ENCODE peak calls at places on chromosomes 7 and 10, in seven cellular contexts. Y, W, E, G, T, K and L are unnamed samples.

GRCh38 chr10:94777886-94778458 is 15.5 kb downstream of the CYP2C19 start:
- DNase-seq in G (no peak), K (no peak), W (no peak), Y (no peak), T (no peak), E (no peak), L (no peak)

GRCh38 chr7:9250876-9251275 is 817.5 kb downstream of the NXPH1 start:
- DNase-seq in W (no peak), K (no peak), Y (no peak), G (no peak), E (no peak), T (no peak), L (no peak)

GRCh38 chr7:979886-980571 is 3.0 kb upstream of the CYP2W1 start:
- DNase-seq in E (no peak), G (no peak), W (no peak), K (no peak), T (no peak), Y (peak), L (no peak)

GRCh38 chr7:142516038-142516501 is 233.2 kb upstream of the PRSS1 start:
- DNase-seq in E (peak), T (peak), Y (no peak), W (no peak), K (no peak), G (peak), L (no peak)

GRCh38 chr7:77697535-77697831 is 1.2 kb downstream of the RSBN1L start:
- DNase-seq in W (no peak), E (no peak), K (peak), Y (no peak), T (no peak), G (no peak), L (no peak)

GRCh38 chr7:99514050-99514449 is 9.6 kb downstream of the ZKSCAN5 start:
- DNase-seq in W (no peak), T (no peak), K (no peak), Y (no peak), G (no peak), E (peak), L (no peak)

GRCh38 chr7:30988346-30989005 is 24.7 kb downstream of the GHRHR start:
- DNase-seq in W (peak), T (no peak), K (no peak), G (no peak), E (no peak), Y (no peak), L (peak)

GRCh38 chr7:1463685-1464223 is 4.5 kb upstream of the MICALL2 start:
- DNase-seq in K (no peak), W (no peak), T (no peak), E (no peak), Y (no peak), G (no peak), L (no peak)

GRCh38 chr10:103847909-103848468 is 7.4 kb downstream of the SH3PXD2A start:
- DNase-seq in Y (no peak), E (no peak), T (no peak), G (peak), K (no peak), W (no peak), L (no peak)

GRCh38 chr7:91565499-91566331 is 301.5 kb downstream of the FZD1 start:
- DNase-seq in G (no peak), E (peak), K (no peak), T (no peak), Y (no peak), W (no peak), L (no peak)

GRCh38 chr10:69801094-69801433 is 642 bp upstream of the COL13A1 start:
- DNase-seq in W (peak), E (peak), Y (no peak), K (no peak), G (peak), T (peak), L (peak)

GRCh38 chr7:55130079-55130476 is 111.3 kb downstream of the EGFR start:
- DNase-seq in K (no peak), Y (no peak), G (no peak), T (no peak), E (no peak), W (no peak), L (no peak)

GRCh38 chr10:17001297-17001744 is 128.3 kb downstream of the CUBN start:
- DNase-seq in W (no peak), G (no peak), Y (no peak), E (peak), K (no peak), T (no peak), L (no peak)

GRCh38 chr10:30583778-30584415 is 45.7 kb downstream of the LYZL2 start:
- DNase-seq in T (no peak), E (peak), W (peak), G (peak), K (no peak), Y (peak), L (no peak)

GRCh38 chr7:47792521-47793121 is 155.6 kb downstream of the PKD1L1 start:
- DNase-seq in T (no peak), E (peak), Y (no peak), G (peak), W (no peak), K (no peak), L (no peak)

GRCh38 chr10:62658516-62658915 is 146.0 kb upstream of the ADO start:
- DNase-seq in T (no peak), G (no peak), E (no peak), K (no peak), W (peak), Y (no peak), L (no peak)

GRCh38 chr10:114021135-114021534 is 22.5 kb upstream of the ADRB1 start:
- DNase-seq in E (no peak), W (no peak), G (no peak), T (no peak), Y (no peak), K (no peak), L (no peak)

GRCh38 chr10:99598011-99598410 is 22.2 kb downstream of the SLC25A28 start:
- DNase-seq in G (no peak), W (no peak), Y (no peak), E (no peak), K (no peak), T (no peak), L (no peak)

GRCh38 chr7:40346554-40346953 is 211.7 kb downstream of the SUGCT start:
- DNase-seq in E (no peak), T (no peak), Y (no peak), G (no peak), K (no peak), W (no peak), L (no peak)

GRCh38 chr7:28410628-28411578 is 1.4 kb upstream of the CREB5 start:
- DNase-seq in T (peak), E (peak), K (no peak), G (no peak), W (peak), Y (no peak), L (no peak)

GRCh38 chr7:112624416-112624815 is 143.6 kb downstream of the LSMEM1 start:
- DNase-seq in G (no peak), Y (no peak), T (no peak), E (no peak), K (no peak), W (no peak), L (no peak)

GRCh38 chr10:6134099-6134880 is 45.5 kb downstream of the RBM17 start:
- DNase-seq in T (no peak), E (no peak), G (no peak), K (no peak), W (no peak), Y (no peak), L (no peak)

GRCh38 chr10:80268266-80268665 is 21.2 kb downstream of the MAT1A start:
- DNase-seq in K (no peak), G (no peak), W (no peak), Y (no peak), E (no peak), T (no peak), L (no peak)

GRCh38 chr7:113756250-113756649 is 162.6 kb downstream of the PPP1R3A start:
- DNase-seq in E (peak), W (no peak), Y (no peak), K (no peak), T (no peak), G (no peak), L (no peak)

GRCh38 chr10:70903262-70903921 is 15.0 kb upstream of the PCBD1 start:
- DNase-seq in E (peak), W (peak), Y (no peak), K (no peak), T (peak), G (no peak), L (no peak)

GRCh38 chr7:156523447-156524048 is 117.0 kb upstream of the RNF32 start:
- DNase-seq in T (no peak), K (no peak), G (no peak), W (no peak), Y (no peak), E (no peak), L (no peak)

GRCh38 chr10:126171555-126171954 is 216.7 kb downstream of the ADAM12 start:
- DNase-seq in K (no peak), W (no peak), G (no peak), T (no peak), Y (no peak), E (no peak), L (no peak)

GRCh38 chr7:157687158-157687557 is 350.4 kb downstream of the DNAJB6 start:
- DNase-seq in K (no peak), E (peak), G (no peak), W (no peak), Y (no peak), T (no peak), L (no peak)

GRCh38 chr7:73530800-73531199 is 8.7 kb upstream of the BAZ1B start:
- DNase-seq in K (no peak), E (no peak), W (no peak), T (no peak), Y (no peak), G (no peak), L (no peak)

GRCh38 chr10:93826355-93826754 is 67.4 kb upstream of the SLC35G1 start:
- DNase-seq in W (no peak), Y (no peak), T (no peak), K (no peak), E (no peak), G (no peak), L (no peak)

GRCh38 chr10:11525503-11525902 is 85.9 kb downstream of the USP6NL start:
- DNase-seq in E (no peak), T (no peak), Y (no peak), W (peak), G (no peak), K (no peak), L (no peak)

GRCh38 chr7:151247016-151247580 is 1.4 kb downstream of the SMARCD3 start:
- DNase-seq in W (no peak), K (no peak), E (no peak), Y (no peak), T (peak), G (no peak), L (no peak)

GRCh38 chr7:69871213-69871885 is 273.1 kb downstream of the AUTS2 start:
- DNase-seq in W (no peak), Y (peak), T (no peak), K (no peak), E (peak), G (no peak), L (no peak)

GRCh38 chr10:75428434-75429158 is 2.8 kb upstream of the LRMDA start:
- DNase-seq in G (no peak), Y (no peak), E (peak), T (no peak), W (no peak), K (no peak), L (no peak)

GRCh38 chr7:126790763-126791162 is 462.0 kb downstream of the GRM8 start:
- DNase-seq in G (no peak), E (no peak), Y (no peak), K (no peak), W (no peak), T (no peak), L (no peak)

GRCh38 chr7:116753130-116753529 is 81.1 kb downstream of the MET start:
- DNase-seq in K (no peak), Y (no peak), G (no peak), W (no peak), T (no peak), E (no peak), L (no peak)

DNA sequence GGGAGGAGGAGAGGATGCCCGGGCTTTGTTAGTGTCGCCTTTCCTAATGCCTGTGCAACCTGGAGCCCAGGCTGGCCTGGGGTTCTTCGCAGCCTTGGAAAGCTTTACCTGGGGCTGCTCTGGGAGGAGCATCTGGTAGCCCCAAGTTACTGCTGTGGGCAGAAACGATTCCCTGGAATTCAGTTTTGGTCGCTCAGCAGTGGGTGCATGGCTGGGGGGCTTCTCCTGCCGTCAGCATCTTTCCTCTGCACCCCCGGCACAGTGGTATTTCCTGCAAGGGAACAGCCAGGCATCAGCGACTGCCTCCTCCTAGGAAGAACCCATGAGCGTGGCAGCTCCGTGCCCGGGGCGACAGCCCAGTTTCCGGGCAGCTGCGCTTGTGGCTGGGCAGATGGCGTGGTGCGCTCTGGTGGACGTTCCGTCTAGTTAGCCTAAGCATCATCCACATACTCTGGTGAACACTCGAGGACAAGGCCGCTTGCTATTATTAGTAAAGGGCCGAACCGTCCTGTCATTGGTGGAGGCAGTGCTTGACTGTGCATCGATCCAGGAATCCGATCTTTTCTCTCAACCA is 107.0 kb upstream of the BTBD16 start:
- DNase-seq in G (no peak), Y (no peak), E (no peak), W (no peak), T (peak), K (no peak), L (peak)
- TF ChIP-seq CTCF in G (no peak), Y (no peak), E (no peak), W (no peak), T (no peak), K (no peak), L (no peak)

DNA sequence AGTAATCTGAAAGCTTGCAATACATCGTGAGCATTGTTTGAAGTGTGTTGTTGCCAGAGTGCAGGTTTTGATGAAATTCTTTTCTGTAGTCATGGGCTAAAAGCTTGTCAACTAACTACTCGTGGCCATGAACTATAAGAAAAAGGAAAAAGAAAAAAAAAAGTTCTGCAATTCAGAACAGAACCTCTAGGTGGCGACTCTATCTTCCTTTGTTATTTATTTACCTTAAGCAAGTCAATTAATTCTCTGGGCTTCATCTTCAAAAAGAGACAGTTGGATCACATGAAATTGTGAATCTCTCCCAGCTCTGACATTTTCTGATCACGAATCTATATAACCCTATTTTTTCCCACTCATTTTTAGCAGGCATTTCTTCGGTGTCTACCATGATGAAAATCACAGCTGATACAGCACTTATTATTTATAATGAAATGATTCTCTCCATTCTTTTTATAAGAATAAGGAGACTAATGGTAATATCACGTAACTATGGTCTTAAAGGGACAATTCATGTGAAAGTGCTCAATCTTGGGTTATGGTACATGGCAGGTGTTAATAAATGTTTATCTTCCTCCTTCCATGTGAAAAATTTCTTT is 18.8 kb downstream of the TMEM196 start:
- DNase-seq in T (peak), K (no peak), Y (peak), W (no peak), E (peak), G (peak), L (no peak)
- TF ChIP-seq CTCF in T (peak), K (peak), Y (peak), W (peak), E (peak), G (peak), L (peak)

GRCh38 chr10:67257427-67258144 is 331.8 kb downstream of the LRRTM3 start:
- DNase-seq in W (no peak), K (no peak), Y (no peak), T (no peak), G (no peak), E (no peak), L (no peak)

GRCh38 chr10:67259319-67259929 is 333.6 kb downstream of the LRRTM3 start:
- DNase-seq in Y (peak), E (no peak), G (no peak), W (no peak), K (no peak), T (no peak), L (no peak)

GRCh38 chr10:67268146-67268545 is 342.3 kb downstream of the LRRTM3 start:
- DNase-seq in E (no peak), W (no peak), K (no peak), G (no peak), T (no peak), Y (no peak), L (no peak)

GRCh38 chr10:67261300-67261797 is 335.5 kb downstream of the LRRTM3 start:
- DNase-seq in W (no peak), Y (no peak), K (no peak), G (no peak), T (no peak), E (no peak), L (no peak)

GRCh38 chr10:67262675-67263074 is 336.8 kb downstream of the LRRTM3 start:
- DNase-seq in K (no peak), G (no peak), T (no peak), Y (no peak), W (no peak), E (no peak), L (no peak)
- TF ChIP-seq CTCF in K (no peak), G (no peak), T (no peak), Y (no peak), W (no peak), E (no peak), L (no peak)

DNA sequence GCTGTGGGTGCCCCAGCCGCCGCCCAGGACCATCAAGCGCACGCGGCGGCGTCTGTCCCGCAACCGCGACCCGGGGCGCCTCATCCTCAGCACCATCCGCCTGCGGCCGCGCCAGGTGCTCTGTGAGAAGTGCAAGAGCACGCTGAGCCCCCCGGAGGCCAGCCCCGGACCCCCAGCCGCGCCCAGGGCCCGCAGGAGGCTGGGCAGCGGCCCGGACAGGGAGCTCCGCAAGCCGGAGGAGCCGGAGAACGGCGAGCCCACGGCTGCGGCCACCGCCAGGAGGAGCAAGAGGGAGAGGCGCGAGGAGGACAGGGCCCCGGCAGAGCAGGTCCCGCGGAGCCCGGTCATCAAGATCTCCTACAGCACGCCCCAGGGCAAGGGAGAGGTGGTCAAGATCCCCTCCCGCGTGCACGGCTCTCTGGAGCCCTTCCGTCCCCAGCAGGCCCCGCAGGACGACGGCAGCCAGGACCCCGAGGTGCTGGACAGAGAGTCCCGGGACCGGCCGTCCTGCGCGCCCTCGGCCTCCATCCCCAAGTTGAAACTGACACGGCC is 8.0 kb downstream of the PWWP2B start:
- DNase-seq in T (no peak), W (no peak), E (no peak), G (no peak), Y (no peak), K (no peak), L (peak)
- TF ChIP-seq CTCF in T (no peak), W (no peak), E (no peak), G (no peak), Y (no peak), K (no peak), L (no peak)

GRCh38 chr7:149779502-149779805 is 6.1 kb upstream of the ZNF467 start:
- DNase-seq in Y (no peak), E (no peak), W (no peak), T (no peak), G (no peak), K (no peak), L (no peak)

GRCh38 chr7:149778696-149779501 is 5.5 kb upstream of the ZNF467 start:
- DNase-seq in Y (no peak), G (no peak), E (no peak), T (peak), K (no peak), W (no peak), L (peak)

GRCh38 chr7:149780056-149780455 is 6.7 kb upstream of the ZNF467 start:
- DNase-seq in Y (no peak), G (no peak), W (no peak), E (no peak), T (no peak), K (no peak), L (no peak)

GRCh38 chr7:149781921-149782320 is 8.5 kb upstream of the ZNF467 start:
- DNase-seq in G (no peak), K (no peak), T (no peak), W (peak), E (no peak), Y (no peak), L (no peak)

GRCh38 chr7:149780636-149781419 is 7.4 kb upstream of the ZNF467 start:
- DNase-seq in Y (no peak), K (no peak), T (no peak), W (no peak), E (no peak), G (no peak), L (no peak)
- TF ChIP-seq CTCF in Y (no peak), K (no peak), T (no peak), W (no peak), E (no peak), G (no peak), L (no peak)

DNA sequence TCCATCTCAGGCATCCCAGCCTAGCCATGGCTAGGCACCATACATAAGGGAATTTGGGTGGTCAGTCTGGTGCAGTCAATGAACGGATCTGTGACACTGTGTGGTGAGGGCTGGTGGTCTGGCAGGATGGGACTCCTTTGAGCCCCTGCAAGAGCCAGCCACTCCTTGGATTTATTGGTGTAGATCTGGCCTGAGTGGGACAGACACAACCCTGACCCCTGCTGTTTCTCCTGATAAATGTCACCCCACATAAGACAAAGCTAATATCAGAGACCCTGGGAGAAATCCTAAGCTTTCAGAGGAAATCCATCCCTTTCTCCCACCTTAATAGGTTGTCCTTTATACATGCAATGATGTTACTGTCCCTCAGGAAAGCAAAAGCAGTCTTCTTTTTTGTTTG is 2.3 kb downstream of the FBXO24 start:
- DNase-seq in T (peak), E (peak), K (no peak), G (no peak), Y (no peak), W (no peak), L (no peak)
- TF ChIP-seq CTCF in T (peak), E (peak), K (peak), G (peak), Y (peak), W (peak), L (peak)

GRCh38 chr10:91090761-91091529 is 129.5 kb upstream of the PCGF5 start:
- DNase-seq in Y (no peak), G (no peak), K (no peak), T (no peak), W (no peak), E (no peak), L (no peak)
- TF ChIP-seq CTCF in Y (peak), G (no peak), K (no peak), T (peak), W (no peak), E (no peak), L (no peak)